ENCODE peak calls at places on chromosomes 5 and 9, in eight cellular contexts. P is substantia nigra, E is RWPE1, S is stomach, J is endothelial cell of umbilical vein, T is IMR-90, K is heart right ventricle, C is H9. Q is an unnamed sample.

GRCh38 chr5:61333351-61334223 is 1.5 kb downstream of the ZSWIM6 start:
- DNase-seq in P (peak; percentile 22), E (peak; percentile 28), S (peak; percentile 51), J (peak; percentile 46), T (no peak), K (peak; percentile 27), C (no peak), Q (peak; percentile 59)

GRCh38 chr5:88761269-88761880 is 121.6 kb downstream of the MEF2C start:
- DNase-seq in P (no peak), E (no peak), S (no peak), J (no peak), T (peak; percentile 51), K (no peak), C (no peak), Q (peak; percentile 19)

GRCh38 chr5:143720689-143721088 is 91.3 kb upstream of the HMHB1 start:
- DNase-seq in P (no peak), E (no peak), S (no peak), J (no peak), T (no peak), K (no peak), C (no peak), Q (no peak)

GRCh38 chr9:96638606-96639364 is 16.3 kb downstream of the PRXL2C start:
- DNase-seq in P (no peak), E (no peak), S (no peak), J (no peak), T (no peak), K (no peak), C (peak; percentile 53), Q (no peak)

GRCh38 chr5:36366883-36367282 is 65.2 kb upstream of the RANBP3L start:
- DNase-seq in P (no peak), E (no peak), S (no peak), J (no peak), T (no peak), K (no peak), C (no peak), Q (peak; percentile 18)

GRCh38 chr5:83026930-83027687 is 50.1 kb downstream of the TMEM167A start:
- DNase-seq in P (no peak), E (no peak), S (no peak), J (peak; percentile 36), T (peak; percentile 5), K (no peak), C (peak; percentile 81), Q (no peak)

GRCh38 chr5:10528056-10528816 is 35.6 kb upstream of the ANKRD33B start:
- DNase-seq in P (no peak), E (peak; percentile 90), S (no peak), J (no peak), T (peak; percentile 60), K (no peak), C (no peak), Q (no peak)

GRCh38 chr9:34171753-34172535 is 6.9 kb upstream of the UBAP1 start:
- DNase-seq in P (no peak), E (no peak), S (no peak), J (no peak), T (no peak), K (no peak), C (no peak), Q (no peak)

GRCh38 chr9:5628183-5628529 is 751 bp upstream of the RIC1 start:
- DNase-seq in P (no peak), E (no peak), S (no peak), J (no peak), T (no peak), K (no peak), C (no peak), Q (no peak)

GRCh38 chr9:128716581-128717254 is 7.2 kb downstream of the ZDHHC12 start:
- DNase-seq in P (no peak), E (no peak), S (peak; percentile 49), J (no peak), T (no peak), K (no peak), C (no peak), Q (no peak)

GRCh38 chr5:177301503-177302165 is 1.9 kb downstream of the RAB24 start:
- DNase-seq in P (no peak), E (peak; percentile 91), S (peak; percentile 67), J (no peak), T (no peak), K (no peak), C (no peak), Q (no peak)

GRCh38 chr9:83056180-83056579 is 6.8 kb downstream of the RASEF start:
- DNase-seq in P (no peak), E (no peak), S (no peak), J (no peak), T (no peak), K (no peak), C (no peak), Q (no peak)

DNA sequence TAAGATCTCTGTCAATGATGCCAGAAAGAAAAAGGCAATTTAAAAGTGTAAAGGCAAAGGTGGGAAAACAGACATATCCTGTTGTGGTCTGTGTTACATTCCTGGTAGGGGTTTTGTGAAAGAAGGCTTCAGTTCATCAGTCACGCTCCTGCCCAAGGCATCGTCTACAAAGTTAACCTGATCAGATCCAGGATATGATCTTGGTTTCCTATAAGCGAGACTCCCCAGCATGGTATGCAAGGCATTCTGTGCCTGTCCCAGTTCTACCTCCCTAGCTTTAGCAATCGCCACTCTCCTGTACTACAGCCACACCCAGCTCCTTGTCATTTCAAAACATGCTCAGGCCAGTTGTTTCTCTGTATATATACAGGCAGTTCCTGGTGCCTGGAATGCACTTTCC is 58.0 kb upstream of the PTPN3 start:
- DNase-seq in P (no peak), E (peak; percentile 95), S (no peak), J (no peak), T (no peak), K (no peak), C (no peak), Q (no peak)
- H3K27ac ChIP-seq in P (no peak overlapping the region), E (peak overlapping the region; percentile 80), S (no peak overlapping the region), J (no peak overlapping the region), T (no peak overlapping the region), K (no peak overlapping the region), C (peak overlapping the region; percentile 6), Q (no peak overlapping the region)

GRCh38 chr5:149939572-149939971 is 5.0 kb downstream of the PDE6A start:
- DNase-seq in P (no peak), E (no peak), S (no peak), J (peak; percentile 30), T (no peak), K (no peak), C (no peak), Q (no peak)

GRCh38 chr5:149938791-149939358 is 5.7 kb downstream of the PDE6A start:
- DNase-seq in P (no peak), E (peak; percentile 96), S (no peak), J (peak; percentile 77), T (peak; percentile 84), K (no peak), C (no peak), Q (peak; percentile 73)

GRCh38 chr5:149936700-149937091 is 7.9 kb downstream of the PDE6A start:
- DNase-seq in P (no peak), E (no peak), S (no peak), J (no peak), T (peak; percentile 71), K (no peak), C (no peak), Q (no peak)

GRCh38 chr5:149937610-149938009 is 7.0 kb downstream of the PDE6A start:
- DNase-seq in P (no peak), E (peak; percentile 70), S (no peak), J (peak; percentile 59), T (no peak), K (no peak), C (no peak), Q (no peak)

DNA sequence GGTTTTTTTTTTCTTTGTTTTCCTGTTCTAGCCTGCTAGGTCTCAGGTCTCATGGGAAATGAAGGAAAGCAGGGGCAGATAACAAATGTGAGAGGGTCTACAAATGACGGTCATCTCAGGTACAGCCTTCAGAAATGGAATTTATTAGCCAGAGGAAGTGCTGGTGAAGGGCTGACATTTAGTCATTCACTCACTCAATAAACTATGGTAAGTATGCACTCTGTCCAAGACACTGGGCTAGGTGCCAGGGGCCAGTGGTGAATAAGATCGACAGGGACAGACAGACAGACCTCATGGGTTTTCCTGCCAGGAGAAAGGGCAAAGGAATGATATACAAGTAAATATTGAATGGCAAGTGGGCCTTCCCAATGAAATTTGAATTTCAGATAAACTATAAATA is 6.3 kb downstream of the PDE6A start:
- DNase-seq in P (no peak), E (peak; percentile 79), S (peak; percentile 40), J (peak; percentile 88), T (peak; percentile 50), K (peak; percentile 49), C (no peak), Q (peak; percentile 59)
- H3K27ac ChIP-seq in P (no peak overlapping the region), E (peak overlapping the region; percentile 93), S (no peak overlapping the region), J (peak overlapping the region; percentile 88), T (no peak overlapping the region), K (no peak overlapping the region), C (no peak overlapping the region), Q (peak overlapping the region; percentile 73)

DNA sequence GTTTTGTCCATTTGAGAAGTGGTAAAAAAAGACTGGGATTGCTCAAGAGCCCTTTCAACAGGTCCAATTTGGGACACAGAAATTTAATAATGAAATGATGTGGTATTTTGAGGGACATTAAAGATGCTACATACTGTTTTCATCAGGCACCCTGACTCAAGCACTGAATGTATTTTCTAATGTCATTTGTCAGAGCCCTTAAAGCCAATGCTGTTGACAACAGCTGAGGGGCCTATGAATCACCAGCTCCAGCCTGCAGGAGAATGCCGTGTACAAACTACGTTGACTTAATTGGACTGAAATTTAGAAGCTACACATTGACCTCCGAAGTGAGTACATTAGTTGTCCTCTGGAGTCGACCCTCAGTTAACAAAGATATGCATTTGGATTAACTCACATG is 147.4 kb upstream of the PIK3R1 start:
- DNase-seq in P (no peak), E (no peak), S (no peak), J (no peak), T (peak; percentile 17), K (no peak), C (no peak), Q (no peak)
- H3K27ac ChIP-seq in P (no peak overlapping the region), E (no peak overlapping the region), S (no peak overlapping the region), J (no peak overlapping the region), T (no peak overlapping the region), K (no peak overlapping the region), C (no peak overlapping the region), Q (no peak overlapping the region)

GRCh38 chr5:172724203-172724602 is 46.8 kb downstream of the DUSP1 start:
- DNase-seq in P (no peak), E (no peak), S (no peak), J (no peak), T (no peak), K (no peak), C (no peak), Q (no peak)
- H3K27ac ChIP-seq in P (peak overlapping the region; percentile 90), E (no peak overlapping the region), S (no peak overlapping the region), J (no peak overlapping the region), T (no peak overlapping the region), K (no peak overlapping the region), C (no peak overlapping the region), Q (no peak overlapping the region)

Q was measured in cardiac muscle cell.